ENCODE peak calls at places on chromosomes 5 and 9, in seven cellular contexts. One of them, this sample, is unnamed.

GRCh38 chr5:56851258-56851941 is 36.1 kb downstream of the MAP3K1 start:
- DNase-seq in stomach: no peak
- DNase-seq in brain microvascular endothelial cell: peak; percentile 31
- DNase-seq in pancreas: no peak
- DNase-seq in SK-N-MC: no peak
- DNase-seq in psoas muscle: no peak
- DNase-seq in H1: no peak
- DNase-seq in this sample: no peak

GRCh38 chr5:125295405-125295872 is 549.0 kb upstream of the ZNF608 start:
- DNase-seq in stomach: no peak
- DNase-seq in brain microvascular endothelial cell: no peak
- DNase-seq in pancreas: no peak
- DNase-seq in SK-N-MC: no peak
- DNase-seq in psoas muscle: no peak
- DNase-seq in H1: no peak
- DNase-seq in this sample: no peak

GRCh38 chr5:40441733-40442132 is 238.0 kb upstream of the PTGER4 start:
- DNase-seq in stomach: no peak
- DNase-seq in brain microvascular endothelial cell: no peak
- DNase-seq in pancreas: no peak
- DNase-seq in SK-N-MC: no peak
- DNase-seq in psoas muscle: no peak
- DNase-seq in H1: no peak
- DNase-seq in this sample: no peak

GRCh38 chr9:133679466-133680051 is 43.4 kb downstream of the DBH start:
- DNase-seq in stomach: no peak
- DNase-seq in brain microvascular endothelial cell: no peak
- DNase-seq in pancreas: no peak
- DNase-seq in SK-N-MC: no peak
- DNase-seq in psoas muscle: peak; percentile 56
- DNase-seq in H1: no peak
- DNase-seq in this sample: no peak

GRCh38 chr9:125659201-125659840 is 47.7 kb downstream of the MAPKAP1 start:
- DNase-seq in stomach: no peak
- DNase-seq in brain microvascular endothelial cell: no peak
- DNase-seq in pancreas: no peak
- DNase-seq in SK-N-MC: no peak
- DNase-seq in psoas muscle: no peak
- DNase-seq in H1: no peak
- DNase-seq in this sample: no peak

GRCh38 chr9:114069476-114070187 is 8.5 kb downstream of the AMBP start:
- DNase-seq in stomach: no peak
- DNase-seq in brain microvascular endothelial cell: no peak
- DNase-seq in pancreas: no peak
- DNase-seq in SK-N-MC: no peak
- DNase-seq in psoas muscle: no peak
- DNase-seq in H1: no peak
- DNase-seq in this sample: no peak

GRCh38 chr5:91443761-91444467 is 60.8 kb upstream of the ARRDC3 start:
- DNase-seq in stomach: no peak
- DNase-seq in brain microvascular endothelial cell: no peak
- DNase-seq in pancreas: no peak
- DNase-seq in SK-N-MC: no peak
- DNase-seq in psoas muscle: no peak
- DNase-seq in H1: no peak
- DNase-seq in this sample: no peak

GRCh38 chr5:15026011-15026481 is 154.5 kb upstream of the ANKH start:
- DNase-seq in stomach: no peak
- DNase-seq in brain microvascular endothelial cell: no peak
- DNase-seq in pancreas: no peak
- DNase-seq in SK-N-MC: no peak
- DNase-seq in psoas muscle: no peak
- DNase-seq in H1: no peak
- DNase-seq in this sample: no peak

GRCh38 chr5:78649220-78649700 is 688 bp upstream of the LHFPL2 start:
- DNase-seq in stomach: no peak
- DNase-seq in brain microvascular endothelial cell: peak; percentile 37
- DNase-seq in pancreas: no peak
- DNase-seq in SK-N-MC: no peak
- DNase-seq in psoas muscle: no peak
- DNase-seq in H1: no peak
- DNase-seq in this sample: no peak

GRCh38 chr5:94429566-94429965 is 188.8 kb downstream of the KIAA0825 start:
- DNase-seq in stomach: no peak
- DNase-seq in brain microvascular endothelial cell: no peak
- DNase-seq in pancreas: no peak
- DNase-seq in SK-N-MC: no peak
- DNase-seq in psoas muscle: no peak
- DNase-seq in H1: no peak
- DNase-seq in this sample: no peak

GRCh38 chr5:94431696-94432095 is 186.7 kb downstream of the KIAA0825 start:
- DNase-seq in stomach: no peak
- DNase-seq in brain microvascular endothelial cell: no peak
- DNase-seq in pancreas: no peak
- DNase-seq in SK-N-MC: no peak
- DNase-seq in psoas muscle: no peak
- DNase-seq in H1: no peak
- DNase-seq in this sample: no peak

GRCh38 chr5:94433393-94434149 is 184.8 kb downstream of the KIAA0825 start:
- DNase-seq in stomach: peak; percentile 54
- DNase-seq in brain microvascular endothelial cell: peak; percentile 13
- DNase-seq in pancreas: no peak
- DNase-seq in SK-N-MC: no peak
- DNase-seq in psoas muscle: no peak
- DNase-seq in H1: no peak
- DNase-seq in this sample: no peak

GRCh38 chr5:94432499-94432898 is 185.9 kb downstream of the KIAA0825 start:
- DNase-seq in stomach: no peak
- DNase-seq in brain microvascular endothelial cell: no peak
- DNase-seq in pancreas: no peak
- DNase-seq in SK-N-MC: no peak
- DNase-seq in psoas muscle: no peak
- DNase-seq in H1: no peak
- DNase-seq in this sample: no peak
- H3K27ac ChIP-seq in stomach: no peak overlapping the region
- H3K27ac ChIP-seq in brain microvascular endothelial cell: no peak overlapping the region
- H3K27ac ChIP-seq in pancreas: no peak overlapping the region
- H3K27ac ChIP-seq in SK-N-MC: no peak overlapping the region
- H3K27ac ChIP-seq in psoas muscle: no peak overlapping the region
- H3K27ac ChIP-seq in H1: no peak overlapping the region
- H3K27ac ChIP-seq in this sample: no peak overlapping the region

DNA sequence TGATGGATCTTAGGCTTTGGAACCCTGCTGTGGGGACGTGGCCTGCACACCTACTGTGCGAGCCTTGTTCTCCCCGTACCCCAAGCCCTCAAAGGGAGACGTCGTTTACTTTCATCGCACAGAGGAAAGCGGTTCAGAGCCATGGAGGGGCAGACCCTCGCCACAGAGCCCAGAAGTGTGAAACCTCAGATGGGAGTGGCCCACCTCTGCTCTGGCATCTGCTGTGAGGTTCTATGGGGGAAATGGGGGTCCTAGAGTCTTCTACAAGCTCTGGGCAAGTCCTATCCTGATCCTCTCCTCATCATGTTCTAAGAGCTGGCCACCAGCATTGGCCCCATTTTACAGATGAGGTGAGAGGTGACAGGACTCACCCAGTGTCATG is 3.7 kb upstream of the RNF44 start:
- DNase-seq in stomach: no peak
- DNase-seq in brain microvascular endothelial cell: no peak
- DNase-seq in pancreas: no peak
- DNase-seq in SK-N-MC: no peak
- DNase-seq in psoas muscle: no peak
- DNase-seq in H1: no peak
- DNase-seq in this sample: no peak
- H3K27ac ChIP-seq in stomach: peak overlapping the region; percentile 88
- H3K27ac ChIP-seq in brain microvascular endothelial cell: no peak overlapping the region
- H3K27ac ChIP-seq in pancreas: no peak overlapping the region
- H3K27ac ChIP-seq in SK-N-MC: peak overlapping the region; percentile 81
- H3K27ac ChIP-seq in psoas muscle: peak overlapping the region; percentile 63
- H3K27ac ChIP-seq in H1: no peak overlapping the region
- H3K27ac ChIP-seq in this sample: no peak overlapping the region

GRCh38 chr5:38925154-38925925 is 79.5 kb downstream of the OSMR start:
- DNase-seq in stomach: no peak
- DNase-seq in brain microvascular endothelial cell: peak; percentile 78
- DNase-seq in pancreas: no peak
- DNase-seq in SK-N-MC: no peak
- DNase-seq in psoas muscle: no peak
- DNase-seq in H1: no peak
- DNase-seq in this sample: no peak
- H3K27ac ChIP-seq in stomach: peak overlapping the region; percentile 31
- H3K27ac ChIP-seq in brain microvascular endothelial cell: peak overlapping the region; percentile 91
- H3K27ac ChIP-seq in pancreas: no peak overlapping the region
- H3K27ac ChIP-seq in SK-N-MC: no peak overlapping the region
- H3K27ac ChIP-seq in psoas muscle: no peak overlapping the region
- H3K27ac ChIP-seq in H1: no peak overlapping the region
- H3K27ac ChIP-seq in this sample: no peak overlapping the region

GRCh38 chr5:139745800-139746690 is 49.6 kb upstream of the PSD2 start:
- DNase-seq in stomach: peak; percentile 62
- DNase-seq in brain microvascular endothelial cell: peak; percentile 87
- DNase-seq in pancreas: peak; percentile 69
- DNase-seq in SK-N-MC: peak; percentile 47
- DNase-seq in psoas muscle: peak; percentile 81
- DNase-seq in H1: peak; percentile 89
- DNase-seq in this sample: peak; percentile 48

GRCh38 chr5:139746691-139747582 is 48.7 kb upstream of the PSD2 start:
- DNase-seq in stomach: peak; percentile 33
- DNase-seq in brain microvascular endothelial cell: no peak
- DNase-seq in pancreas: peak; percentile 69
- DNase-seq in SK-N-MC: no peak
- DNase-seq in psoas muscle: no peak
- DNase-seq in H1: peak; percentile 75
- DNase-seq in this sample: no peak

GRCh38 chr5:139748505-139748826 is 47.1 kb upstream of the PSD2 start:
- DNase-seq in stomach: no peak
- DNase-seq in brain microvascular endothelial cell: no peak
- DNase-seq in pancreas: no peak
- DNase-seq in SK-N-MC: no peak
- DNase-seq in psoas muscle: no peak
- DNase-seq in H1: no peak
- DNase-seq in this sample: no peak

GRCh38 chr5:139749242-139749641 is 46.4 kb upstream of the PSD2 start:
- DNase-seq in stomach: no peak
- DNase-seq in brain microvascular endothelial cell: no peak
- DNase-seq in pancreas: no peak
- DNase-seq in SK-N-MC: no peak
- DNase-seq in psoas muscle: no peak
- DNase-seq in H1: no peak
- DNase-seq in this sample: no peak

GRCh38 chr5:139747583-139748504 is 47.8 kb upstream of the PSD2 start:
- DNase-seq in stomach: peak; percentile 31
- DNase-seq in brain microvascular endothelial cell: peak; percentile 57
- DNase-seq in pancreas: peak; percentile 79
- DNase-seq in SK-N-MC: no peak
- DNase-seq in psoas muscle: no peak
- DNase-seq in H1: peak; percentile 77
- DNase-seq in this sample: peak; percentile 41
- H3K27ac ChIP-seq in stomach: peak overlapping the region; percentile 67
- H3K27ac ChIP-seq in brain microvascular endothelial cell: peak overlapping the region; percentile 4
- H3K27ac ChIP-seq in pancreas: no peak overlapping the region
- H3K27ac ChIP-seq in SK-N-MC: no peak overlapping the region
- H3K27ac ChIP-seq in psoas muscle: no peak overlapping the region
- H3K27ac ChIP-seq in H1: no peak overlapping the region
- H3K27ac ChIP-seq in this sample: no peak overlapping the region

DNA sequence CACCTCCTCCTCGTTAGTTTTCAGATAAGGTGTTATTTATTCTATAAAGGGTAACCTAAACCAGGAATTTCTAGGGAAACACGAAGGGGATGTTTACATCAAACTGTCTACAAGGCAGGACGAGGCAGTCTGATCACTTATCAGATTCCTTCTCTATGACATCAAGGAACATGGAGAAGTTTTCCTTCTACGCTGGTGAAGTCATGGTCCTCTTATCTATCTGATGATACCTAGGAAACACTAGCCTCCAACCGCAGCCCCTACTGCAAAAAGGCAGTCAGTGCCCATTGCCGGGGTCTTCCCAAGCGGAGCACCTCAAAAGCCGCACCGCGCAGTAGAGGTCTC is 1.5 kb downstream of the MPDZ start:
- DNase-seq in stomach: no peak
- DNase-seq in brain microvascular endothelial cell: peak; percentile 86
- DNase-seq in pancreas: no peak
- DNase-seq in SK-N-MC: no peak
- DNase-seq in psoas muscle: no peak
- DNase-seq in H1: no peak
- DNase-seq in this sample: no peak
- H3K27ac ChIP-seq in stomach: peak overlapping the region; percentile 93
- H3K27ac ChIP-seq in brain microvascular endothelial cell: peak overlapping the region; percentile 99
- H3K27ac ChIP-seq in pancreas: peak overlapping the region; percentile 53
- H3K27ac ChIP-seq in SK-N-MC: no peak overlapping the region
- H3K27ac ChIP-seq in psoas muscle: peak overlapping the region; percentile 95
- H3K27ac ChIP-seq in H1: no peak overlapping the region
- H3K27ac ChIP-seq in this sample: peak overlapping the region; percentile 92